ENCODE peak calls at places on chromosomes 3 and 15, in ten cellular contexts. One of them, this sample, is unnamed.

GRCh38 chr3:136586580-136586979 is 165.6 kb downstream of the STAG1 start:
- DNase-seq in choroid plexus epithelial cell: peak
- DNase-seq in NCI-H510A treated with DMSO at 0.1 percent for 48 hours: no peak
- DNase-seq in cardiac fibroblast: no peak
- DNase-seq in GF-D8: no peak
- DNase-seq in activated effector memory CD4-positive, alpha-beta T cell treated with anti-CD3 and anti-CD28 coated beads, Interleukin-2, amount 50 U/mL, for 16 hours: no peak
- DNase-seq in LHCN-M2: no peak
- DNase-seq in heart right ventricle: no peak
- DNase-seq in memory B cell: no peak
- DNase-seq in GM13977: no peak
- DNase-seq in this sample: no peak

GRCh38 chr3:50478051-50478450 is 25.4 kb downstream of the CACNA2D2 start:
- DNase-seq in activated effector memory CD4-positive, alpha-beta T cell treated with anti-CD3 and anti-CD28 coated beads, Interleukin-2, amount 50 U/mL, for 16 hours: no peak
- DNase-seq in choroid plexus epithelial cell: no peak
- DNase-seq in cardiac fibroblast: no peak
- DNase-seq in GM13977: no peak
- DNase-seq in GF-D8: no peak
- DNase-seq in heart right ventricle: no peak
- DNase-seq in LHCN-M2: no peak
- DNase-seq in memory B cell: no peak
- DNase-seq in NCI-H510A treated with DMSO at 0.1 percent for 48 hours: no peak
- DNase-seq in this sample: no peak

GRCh38 chr3:189053327-189053726 is 118.4 kb upstream of the TPRG1 start:
- DNase-seq in choroid plexus epithelial cell: no peak
- DNase-seq in LHCN-M2: no peak
- DNase-seq in cardiac fibroblast: no peak
- DNase-seq in activated effector memory CD4-positive, alpha-beta T cell treated with anti-CD3 and anti-CD28 coated beads, Interleukin-2, amount 50 U/mL, for 16 hours: no peak
- DNase-seq in GM13977: no peak
- DNase-seq in GF-D8: no peak
- DNase-seq in NCI-H510A treated with DMSO at 0.1 percent for 48 hours: no peak
- DNase-seq in memory B cell: no peak
- DNase-seq in heart right ventricle: no peak
- DNase-seq in this sample: no peak

GRCh38 chr3:40597441-40597840 is 72.7 kb downstream of the ZNF621 start:
- DNase-seq in NCI-H510A treated with DMSO at 0.1 percent for 48 hours: no peak
- DNase-seq in heart right ventricle: no peak
- DNase-seq in GM13977: no peak
- DNase-seq in activated effector memory CD4-positive, alpha-beta T cell treated with anti-CD3 and anti-CD28 coated beads, Interleukin-2, amount 50 U/mL, for 16 hours: no peak
- DNase-seq in GF-D8: no peak
- DNase-seq in cardiac fibroblast: peak
- DNase-seq in memory B cell: no peak
- DNase-seq in LHCN-M2: peak
- DNase-seq in choroid plexus epithelial cell: peak
- DNase-seq in this sample: no peak

GRCh38 chr3:50405249-50405648 is 45.9 kb upstream of the TMEM115 start:
- DNase-seq in LHCN-M2: peak
- DNase-seq in NCI-H510A treated with DMSO at 0.1 percent for 48 hours: no peak
- DNase-seq in heart right ventricle: no peak
- DNase-seq in GM13977: no peak
- DNase-seq in cardiac fibroblast: peak
- DNase-seq in GF-D8: no peak
- DNase-seq in choroid plexus epithelial cell: peak
- DNase-seq in memory B cell: peak
- DNase-seq in activated effector memory CD4-positive, alpha-beta T cell treated with anti-CD3 and anti-CD28 coated beads, Interleukin-2, amount 50 U/mL, for 16 hours: no peak
- DNase-seq in this sample: peak

GRCh38 chr3:119365418-119365817 is 71.2 kb downstream of the ARHGAP31 start:
- DNase-seq in heart right ventricle: no peak
- DNase-seq in NCI-H510A treated with DMSO at 0.1 percent for 48 hours: no peak
- DNase-seq in activated effector memory CD4-positive, alpha-beta T cell treated with anti-CD3 and anti-CD28 coated beads, Interleukin-2, amount 50 U/mL, for 16 hours: no peak
- DNase-seq in choroid plexus epithelial cell: no peak
- DNase-seq in LHCN-M2: no peak
- DNase-seq in GM13977: no peak
- DNase-seq in memory B cell: no peak
- DNase-seq in cardiac fibroblast: no peak
- DNase-seq in GF-D8: no peak
- DNase-seq in this sample: no peak

GRCh38 chr3:47890832-47891620 is 88.1 kb downstream of the DHX30 start:
- DNase-seq in cardiac fibroblast: no peak
- DNase-seq in NCI-H510A treated with DMSO at 0.1 percent for 48 hours: no peak
- DNase-seq in heart right ventricle: no peak
- DNase-seq in activated effector memory CD4-positive, alpha-beta T cell treated with anti-CD3 and anti-CD28 coated beads, Interleukin-2, amount 50 U/mL, for 16 hours: no peak
- DNase-seq in GM13977: no peak
- DNase-seq in memory B cell: no peak
- DNase-seq in choroid plexus epithelial cell: no peak
- DNase-seq in GF-D8: no peak
- DNase-seq in LHCN-M2: no peak
- DNase-seq in this sample: no peak

GRCh38 chr15:62035256-62035908 is 24.9 kb downstream of the VPS13C start:
- DNase-seq in activated effector memory CD4-positive, alpha-beta T cell treated with anti-CD3 and anti-CD28 coated beads, Interleukin-2, amount 50 U/mL, for 16 hours: no peak
- DNase-seq in heart right ventricle: no peak
- DNase-seq in memory B cell: no peak
- DNase-seq in LHCN-M2: peak
- DNase-seq in cardiac fibroblast: peak
- DNase-seq in choroid plexus epithelial cell: peak
- DNase-seq in GM13977: no peak
- DNase-seq in GF-D8: no peak
- DNase-seq in NCI-H510A treated with DMSO at 0.1 percent for 48 hours: no peak
- DNase-seq in this sample: no peak

GRCh38 chr15:45121706-45122417 is 7.7 kb downstream of the DUOXA2 start:
- DNase-seq in GF-D8: no peak
- DNase-seq in NCI-H510A treated with DMSO at 0.1 percent for 48 hours: no peak
- DNase-seq in choroid plexus epithelial cell: peak
- DNase-seq in LHCN-M2: peak
- DNase-seq in activated effector memory CD4-positive, alpha-beta T cell treated with anti-CD3 and anti-CD28 coated beads, Interleukin-2, amount 50 U/mL, for 16 hours: no peak
- DNase-seq in memory B cell: no peak
- DNase-seq in heart right ventricle: no peak
- DNase-seq in cardiac fibroblast: peak
- DNase-seq in GM13977: no peak
- DNase-seq in this sample: no peak

GRCh38 chr3:18335202-18335601 is 89.9 kb downstream of the SATB1 start:
- DNase-seq in heart right ventricle: no peak
- DNase-seq in cardiac fibroblast: peak
- DNase-seq in GF-D8: peak
- DNase-seq in activated effector memory CD4-positive, alpha-beta T cell treated with anti-CD3 and anti-CD28 coated beads, Interleukin-2, amount 50 U/mL, for 16 hours: no peak
- DNase-seq in choroid plexus epithelial cell: no peak
- DNase-seq in memory B cell: no peak
- DNase-seq in GM13977: no peak
- DNase-seq in LHCN-M2: peak
- DNase-seq in NCI-H510A treated with DMSO at 0.1 percent for 48 hours: no peak
- DNase-seq in this sample: no peak

GRCh38 chr3:15152166-15152565 is 53.2 kb upstream of the RBSN start:
- DNase-seq in memory B cell: no peak
- DNase-seq in GF-D8: no peak
- DNase-seq in GM13977: no peak
- DNase-seq in heart right ventricle: no peak
- DNase-seq in LHCN-M2: no peak
- DNase-seq in choroid plexus epithelial cell: no peak
- DNase-seq in NCI-H510A treated with DMSO at 0.1 percent for 48 hours: no peak
- DNase-seq in cardiac fibroblast: peak
- DNase-seq in activated effector memory CD4-positive, alpha-beta T cell treated with anti-CD3 and anti-CD28 coated beads, Interleukin-2, amount 50 U/mL, for 16 hours: no peak
- DNase-seq in this sample: no peak

GRCh38 chr3:157239082-157239704 is 79.2 kb upstream of the CCNL1 start:
- DNase-seq in GM13977: peak
- DNase-seq in choroid plexus epithelial cell: peak
- DNase-seq in cardiac fibroblast: peak
- DNase-seq in NCI-H510A treated with DMSO at 0.1 percent for 48 hours: peak
- DNase-seq in GF-D8: peak
- DNase-seq in heart right ventricle: peak
- DNase-seq in activated effector memory CD4-positive, alpha-beta T cell treated with anti-CD3 and anti-CD28 coated beads, Interleukin-2, amount 50 U/mL, for 16 hours: peak
- DNase-seq in LHCN-M2: peak
- DNase-seq in memory B cell: peak
- DNase-seq in this sample: peak

GRCh38 chr3:107910713-107911259 is 180.0 kb downstream of the CD47 start:
- DNase-seq in activated effector memory CD4-positive, alpha-beta T cell treated with anti-CD3 and anti-CD28 coated beads, Interleukin-2, amount 50 U/mL, for 16 hours: no peak
- DNase-seq in heart right ventricle: no peak
- DNase-seq in LHCN-M2: no peak
- DNase-seq in memory B cell: no peak
- DNase-seq in GF-D8: no peak
- DNase-seq in NCI-H510A treated with DMSO at 0.1 percent for 48 hours: no peak
- DNase-seq in choroid plexus epithelial cell: no peak
- DNase-seq in GM13977: peak
- DNase-seq in cardiac fibroblast: no peak
- DNase-seq in this sample: no peak

GRCh38 chr15:24862726-24863521 is 91.9 kb upstream of the SNRPN start:
- DNase-seq in choroid plexus epithelial cell: no peak
- DNase-seq in GM13977: no peak
- DNase-seq in activated effector memory CD4-positive, alpha-beta T cell treated with anti-CD3 and anti-CD28 coated beads, Interleukin-2, amount 50 U/mL, for 16 hours: no peak
- DNase-seq in cardiac fibroblast: no peak
- DNase-seq in memory B cell: no peak
- DNase-seq in NCI-H510A treated with DMSO at 0.1 percent for 48 hours: no peak
- DNase-seq in heart right ventricle: no peak
- DNase-seq in LHCN-M2: no peak
- DNase-seq in GF-D8: no peak
- DNase-seq in this sample: no peak

GRCh38 chr15:39623550-39623931 is 42.7 kb downstream of the THBS1 start:
- DNase-seq in heart right ventricle: no peak
- DNase-seq in NCI-H510A treated with DMSO at 0.1 percent for 48 hours: no peak
- DNase-seq in memory B cell: no peak
- DNase-seq in choroid plexus epithelial cell: no peak
- DNase-seq in cardiac fibroblast: no peak
- DNase-seq in activated effector memory CD4-positive, alpha-beta T cell treated with anti-CD3 and anti-CD28 coated beads, Interleukin-2, amount 50 U/mL, for 16 hours: peak
- DNase-seq in LHCN-M2: no peak
- DNase-seq in GF-D8: no peak
- DNase-seq in GM13977: peak
- DNase-seq in this sample: peak

GRCh38 chr3:132721479-132722164 is 587 bp downstream of the NPHP3 start:
- DNase-seq in activated effector memory CD4-positive, alpha-beta T cell treated with anti-CD3 and anti-CD28 coated beads, Interleukin-2, amount 50 U/mL, for 16 hours: peak
- DNase-seq in cardiac fibroblast: peak
- DNase-seq in memory B cell: no peak
- DNase-seq in NCI-H510A treated with DMSO at 0.1 percent for 48 hours: peak
- DNase-seq in LHCN-M2: peak
- DNase-seq in choroid plexus epithelial cell: peak
- DNase-seq in GM13977: no peak
- DNase-seq in heart right ventricle: peak
- DNase-seq in GF-D8: no peak
- DNase-seq in this sample: no peak

GRCh38 chr3:165742351-165742750 is 94.9 kb downstream of the BCHE start:
- DNase-seq in LHCN-M2: no peak
- DNase-seq in GF-D8: no peak
- DNase-seq in activated effector memory CD4-positive, alpha-beta T cell treated with anti-CD3 and anti-CD28 coated beads, Interleukin-2, amount 50 U/mL, for 16 hours: no peak
- DNase-seq in cardiac fibroblast: no peak
- DNase-seq in heart right ventricle: no peak
- DNase-seq in NCI-H510A treated with DMSO at 0.1 percent for 48 hours: no peak
- DNase-seq in GM13977: no peak
- DNase-seq in choroid plexus epithelial cell: no peak
- DNase-seq in memory B cell: no peak
- DNase-seq in this sample: no peak

GRCh38 chr15:95663156-95663831 is 667.2 kb upstream of the NR2F2 start:
- DNase-seq in GM13977: no peak
- DNase-seq in NCI-H510A treated with DMSO at 0.1 percent for 48 hours: no peak
- DNase-seq in LHCN-M2: no peak
- DNase-seq in memory B cell: no peak
- DNase-seq in activated effector memory CD4-positive, alpha-beta T cell treated with anti-CD3 and anti-CD28 coated beads, Interleukin-2, amount 50 U/mL, for 16 hours: no peak
- DNase-seq in cardiac fibroblast: peak
- DNase-seq in heart right ventricle: no peak
- DNase-seq in choroid plexus epithelial cell: peak
- DNase-seq in GF-D8: no peak
- DNase-seq in this sample: no peak

GRCh38 chr3:37904614-37905047 is 43.0 kb downstream of the CTDSPL start:
- DNase-seq in choroid plexus epithelial cell: peak
- DNase-seq in activated effector memory CD4-positive, alpha-beta T cell treated with anti-CD3 and anti-CD28 coated beads, Interleukin-2, amount 50 U/mL, for 16 hours: no peak
- DNase-seq in GM13977: no peak
- DNase-seq in GF-D8: no peak
- DNase-seq in LHCN-M2: peak
- DNase-seq in NCI-H510A treated with DMSO at 0.1 percent for 48 hours: no peak
- DNase-seq in memory B cell: no peak
- DNase-seq in cardiac fibroblast: peak
- DNase-seq in heart right ventricle: no peak
- DNase-seq in this sample: no peak

This sample was measured in effector CD4-positive, alpha-beta T cell.